ENCODE peak calls at places on chromosomes 5 and 9, in seven cellular contexts. One of them, this sample, is unnamed.

GRCh38 chr5:154365823-154366222 is 80.0 kb upstream of the SAP30L start:
- DNase-seq in caudate nucleus: no peak
- DNase-seq in NCI-H1930: no peak
- DNase-seq in spleen: no peak
- DNase-seq in AG09309: no peak
- DNase-seq in Ammon's horn: no peak
- DNase-seq in EL: peak
- DNase-seq in this sample: no peak

GRCh38 chr5:143219696-143220095 is 183.8 kb downstream of the NR3C1 start:
- DNase-seq in caudate nucleus: no peak
- DNase-seq in NCI-H1930: no peak
- DNase-seq in spleen: no peak
- DNase-seq in AG09309: no peak
- DNase-seq in Ammon's horn: no peak
- DNase-seq in EL: peak
- DNase-seq in this sample: no peak

GRCh38 chr9:22035591-22036011 is 26.5 kb upstream of the CDKN2B start:
- DNase-seq in caudate nucleus: no peak
- DNase-seq in NCI-H1930: no peak
- DNase-seq in spleen: no peak
- DNase-seq in AG09309: no peak
- DNase-seq in Ammon's horn: no peak
- DNase-seq in EL: no peak
- DNase-seq in this sample: no peak

GRCh38 chr5:67014957-67015400 is 181.6 kb downstream of the CD180 start:
- DNase-seq in caudate nucleus: no peak
- DNase-seq in NCI-H1930: no peak
- DNase-seq in spleen: no peak
- DNase-seq in AG09309: no peak
- DNase-seq in Ammon's horn: no peak
- DNase-seq in EL: no peak
- DNase-seq in this sample: no peak

GRCh38 chr5:172845190-172845975 is 11.3 kb downstream of the ERGIC1 start:
- DNase-seq in caudate nucleus: no peak
- DNase-seq in NCI-H1930: no peak
- DNase-seq in spleen: no peak
- DNase-seq in AG09309: no peak
- DNase-seq in Ammon's horn: no peak
- DNase-seq in EL: no peak
- DNase-seq in this sample: no peak

GRCh38 chr5:57686806-57687205 is 204.2 kb upstream of the ACTBL2 start:
- DNase-seq in caudate nucleus: no peak
- DNase-seq in NCI-H1930: no peak
- DNase-seq in spleen: no peak
- DNase-seq in AG09309: no peak
- DNase-seq in Ammon's horn: no peak
- DNase-seq in EL: no peak
- DNase-seq in this sample: no peak

GRCh38 chr9:78640728-78641127 is 343.8 kb downstream of the PSAT1 start:
- DNase-seq in caudate nucleus: no peak
- DNase-seq in NCI-H1930: no peak
- DNase-seq in spleen: no peak
- DNase-seq in AG09309: no peak
- DNase-seq in Ammon's horn: no peak
- DNase-seq in EL: no peak
- DNase-seq in this sample: no peak

GRCh38 chr5:154472871-154473580 is 5.0 kb downstream of the HAND1 start:
- DNase-seq in caudate nucleus: no peak
- DNase-seq in NCI-H1930: no peak
- DNase-seq in spleen: no peak
- DNase-seq in AG09309: no peak
- DNase-seq in Ammon's horn: no peak
- DNase-seq in EL: no peak
- DNase-seq in this sample: no peak

GRCh38 chr9:88976888-88977257 is 14.4 kb upstream of the S1PR3 start:
- DNase-seq in caudate nucleus: no peak
- DNase-seq in NCI-H1930: no peak
- DNase-seq in spleen: no peak
- DNase-seq in AG09309: no peak
- DNase-seq in Ammon's horn: no peak
- DNase-seq in EL: no peak
- DNase-seq in this sample: no peak

GRCh38 chr5:174935854-174936474 is 211.6 kb downstream of the MSX2 start:
- DNase-seq in caudate nucleus: peak
- DNase-seq in NCI-H1930: no peak
- DNase-seq in spleen: peak
- DNase-seq in AG09309: no peak
- DNase-seq in Ammon's horn: peak
- DNase-seq in EL: peak
- DNase-seq in this sample: peak

GRCh38 chr5:14305045-14305444 is 161.9 kb downstream of the TRIO start:
- DNase-seq in caudate nucleus: no peak
- DNase-seq in NCI-H1930: no peak
- DNase-seq in spleen: no peak
- DNase-seq in AG09309: peak
- DNase-seq in Ammon's horn: no peak
- DNase-seq in EL: peak
- DNase-seq in this sample: no peak

GRCh38 chr9:109450346-109450745 is 47.8 kb downstream of the PTPN3 start:
- DNase-seq in caudate nucleus: no peak
- DNase-seq in NCI-H1930: no peak
- DNase-seq in spleen: no peak
- DNase-seq in AG09309: no peak
- DNase-seq in Ammon's horn: no peak
- DNase-seq in EL: no peak
- DNase-seq in this sample: no peak

GRCh38 chr9:134083451-134083850 is 15.6 kb upstream of the BRD3 start:
- DNase-seq in caudate nucleus: no peak
- DNase-seq in NCI-H1930: no peak
- DNase-seq in spleen: no peak
- DNase-seq in AG09309: no peak
- DNase-seq in Ammon's horn: no peak
- DNase-seq in EL: no peak
- DNase-seq in this sample: no peak